ENCODE peak calls at places on chromosome 10, in ten cellular contexts. X is stimulated activated CD8-positive, alpha-beta memory T cell treated with anti-CD3 and anti-CD28 coated beads, Interleukin-2, amount 100 ng/mL, for 48 hours; L is lung microvascular endothelial cell; F is nucleus accumbens; C is GOT3; H is HT-29; U is omental fat pad; A is GM13976; M is activated T-helper 1 cell treated with anti-CD3 and anti-CD28 coated beads, Interleukin-2, amount 50 U/mL, for 16 hours; W is cardiac septum. I is an unnamed sample.

GRCh38 chr10:119714484-119714816 is 11.4 kb upstream of the INPP5F start:
- DNase-seq in X (no peak), L (no peak), F (no peak), C (no peak), H (no peak), U (no peak), A (no peak), M (no peak), W (no peak), I (no peak)

GRCh38 chr10:131440405-131441360 is 129.2 kb upstream of the TCERG1L start:
- DNase-seq in X (no peak), L (no peak), F (no peak), C (no peak), H (no peak), U (no peak), A (no peak), M (no peak), W (no peak), I (no peak)

GRCh38 chr10:30747633-30748032 is 118.1 kb upstream of the LYZL2 start:
- DNase-seq in X (peak), L (no peak), F (no peak), C (no peak), H (no peak), U (no peak), A (no peak), M (peak), W (no peak), I (no peak)

GRCh38 chr10:46232666-46233065 is 54.1 kb upstream of the ANTXRL start:
- DNase-seq in X (no peak), L (no peak), F (no peak), C (no peak), H (no peak), U (peak), A (no peak), M (no peak), W (peak), I (no peak)

GRCh38 chr10:121099601-121100000 is 248.4 kb downstream of the WDR11 start:
- DNase-seq in X (no peak), L (no peak), F (no peak), C (no peak), H (no peak), U (no peak), A (no peak), M (no peak), W (no peak), I (no peak)

GRCh38 chr10:119663866-119664698 is 12.9 kb downstream of the BAG3 start:
- DNase-seq in X (no peak), L (no peak), F (no peak), C (no peak), H (no peak), U (no peak), A (no peak), M (no peak), W (no peak), I (no peak)

GRCh38 chr10:79345241-79346011 is 1.8 kb upstream of the PPIF start:
- DNase-seq in X (no peak), L (no peak), F (no peak), C (no peak), H (no peak), U (no peak), A (no peak), M (no peak), W (no peak), I (peak)

GRCh38 chr10:782751-783648 is 93.5 kb upstream of the DIP2C start:
- DNase-seq in X (no peak), L (no peak), F (no peak), C (no peak), H (no peak), U (no peak), A (peak), M (no peak), W (no peak), I (no peak)

GRCh38 chr10:6033954-6034353 is 28.2 kb downstream of the IL2RA start:
- DNase-seq in X (no peak), L (no peak), F (no peak), C (no peak), H (no peak), U (no peak), A (no peak), M (no peak), W (no peak), I (no peak)

GRCh38 chr10:63627881-63628296 is 106.7 kb downstream of the REEP3 start:
- DNase-seq in X (no peak), L (peak), F (no peak), C (no peak), H (peak), U (no peak), A (no peak), M (no peak), W (no peak), I (no peak)

GRCh38 chr10:101565936-101566332 is 22.1 kb downstream of the POLL start:
- DNase-seq in X (no peak), L (no peak), F (no peak), C (no peak), H (no peak), U (no peak), A (no peak), M (no peak), W (no peak), I (no peak)

GRCh38 chr10:34540492-34540891 is 274.6 kb downstream of the PARD3 start:
- DNase-seq in X (no peak), L (no peak), F (no peak), C (no peak), H (no peak), U (no peak), A (no peak), M (no peak), W (no peak), I (no peak)

GRCh38 chr10:124353896-124354295 is 64.8 kb downstream of the OAT start:
- DNase-seq in X (no peak), L (no peak), F (no peak), C (no peak), H (no peak), U (peak), A (no peak), M (no peak), W (peak), I (no peak)

GRCh38 chr10:101258179-101258885 is 29.1 kb upstream of the LBX1 start:
- DNase-seq in X (no peak), L (peak), F (no peak), C (no peak), H (peak), U (no peak), A (no peak), M (no peak), W (no peak), I (no peak)

GRCh38 chr10:64394744-64395143 is 873.5 kb downstream of the REEP3 start:
- DNase-seq in X (no peak), L (no peak), F (no peak), C (no peak), H (no peak), U (no peak), A (no peak), M (no peak), W (no peak), I (no peak)

GRCh38 chr10:14860782-14861181 is 17.9 kb upstream of the SUV39H2 start:
- DNase-seq in X (no peak), L (no peak), F (no peak), C (no peak), H (peak), U (no peak), A (no peak), M (no peak), W (no peak), I (no peak)

GRCh38 chr10:22368402-22368801 is 23.1 kb downstream of the SPAG6 start:
- DNase-seq in X (no peak), L (no peak), F (no peak), C (no peak), H (no peak), U (no peak), A (no peak), M (no peak), W (no peak), I (no peak)

GRCh38 chr10:81248846-81249245 is 626.1 kb upstream of the NRG3 start:
- DNase-seq in X (no peak), L (no peak), F (no peak), C (no peak), H (no peak), U (no peak), A (no peak), M (no peak), W (no peak), I (no peak)

I was measured in NCI-H146.